ENCODE peak calls at places on chromosome 18, in ten cellular contexts. One of them, this sample, is unnamed.

GRCh38 chr18:48090021-48090420 is 159.6 kb upstream of the SMAD2 start:
- DNase-seq in stromal cell of bone marrow: no peak
- DNase-seq in pons: no peak
- DNase-seq in ELR: no peak
- DNase-seq in activated naive CD4-positive, alpha-beta T cell treated with anti-CD3 and anti-CD28 coated beads, Interleukin-2, amount 50 U/mL, for 72 hours: no peak
- DNase-seq in HEK293T: no peak
- DNase-seq in Calu3: no peak
- DNase-seq in foreskin fibroblast: no peak
- DNase-seq in GM04504: no peak
- DNase-seq in SW 1271: no peak
- DNase-seq in this sample: no peak

GRCh38 chr18:52337286-52337685 is 2.7 kb upstream of the DCC start:
- DNase-seq in stromal cell of bone marrow: no peak
- DNase-seq in pons: no peak
- DNase-seq in ELR: peak; percentile 5
- DNase-seq in activated naive CD4-positive, alpha-beta T cell treated with anti-CD3 and anti-CD28 coated beads, Interleukin-2, amount 50 U/mL, for 72 hours: no peak
- DNase-seq in HEK293T: no peak
- DNase-seq in Calu3: no peak
- DNase-seq in foreskin fibroblast: peak; percentile 83
- DNase-seq in GM04504: no peak
- DNase-seq in SW 1271: no peak
- DNase-seq in this sample: no peak

GRCh38 chr18:31281437-31281836 is 36.5 kb upstream of the DSG1 start:
- DNase-seq in stromal cell of bone marrow: no peak
- DNase-seq in pons: no peak
- DNase-seq in ELR: no peak
- DNase-seq in activated naive CD4-positive, alpha-beta T cell treated with anti-CD3 and anti-CD28 coated beads, Interleukin-2, amount 50 U/mL, for 72 hours: no peak
- DNase-seq in HEK293T: no peak
- DNase-seq in Calu3: no peak
- DNase-seq in foreskin fibroblast: no peak
- DNase-seq in GM04504: no peak
- DNase-seq in SW 1271: no peak
- DNase-seq in this sample: no peak

GRCh38 chr18:62957885-62958472 is 242.6 kb downstream of the PHLPP1 start:
- DNase-seq in stromal cell of bone marrow: peak; percentile 13
- DNase-seq in pons: no peak
- DNase-seq in ELR: peak; percentile 59
- DNase-seq in activated naive CD4-positive, alpha-beta T cell treated with anti-CD3 and anti-CD28 coated beads, Interleukin-2, amount 50 U/mL, for 72 hours: peak; percentile 63
- DNase-seq in HEK293T: no peak
- DNase-seq in Calu3: peak; percentile 75
- DNase-seq in foreskin fibroblast: no peak
- DNase-seq in GM04504: no peak
- DNase-seq in SW 1271: peak; percentile 19
- DNase-seq in this sample: no peak

GRCh38 chr18:74113711-74114110 is 33.9 kb downstream of the FBXO15 start:
- DNase-seq in stromal cell of bone marrow: no peak
- DNase-seq in pons: peak; percentile 30
- DNase-seq in ELR: no peak
- DNase-seq in activated naive CD4-positive, alpha-beta T cell treated with anti-CD3 and anti-CD28 coated beads, Interleukin-2, amount 50 U/mL, for 72 hours: no peak
- DNase-seq in HEK293T: no peak
- DNase-seq in Calu3: no peak
- DNase-seq in foreskin fibroblast: no peak
- DNase-seq in GM04504: no peak
- DNase-seq in SW 1271: no peak
- DNase-seq in this sample: no peak

GRCh38 chr18:30889582-30890301 is 152.8 kb downstream of the DSC3 start:
- DNase-seq in stromal cell of bone marrow: no peak
- DNase-seq in pons: peak; percentile 82
- DNase-seq in ELR: peak; percentile 69
- DNase-seq in activated naive CD4-positive, alpha-beta T cell treated with anti-CD3 and anti-CD28 coated beads, Interleukin-2, amount 50 U/mL, for 72 hours: no peak
- DNase-seq in HEK293T: peak; percentile 53
- DNase-seq in Calu3: peak; percentile 23
- DNase-seq in foreskin fibroblast: no peak
- DNase-seq in GM04504: no peak
- DNase-seq in SW 1271: no peak
- DNase-seq in this sample: no peak

GRCh38 chr18:32405588-32405987 is 65.1 kb downstream of the GAREM1 start:
- DNase-seq in stromal cell of bone marrow: no peak
- DNase-seq in pons: no peak
- DNase-seq in ELR: no peak
- DNase-seq in activated naive CD4-positive, alpha-beta T cell treated with anti-CD3 and anti-CD28 coated beads, Interleukin-2, amount 50 U/mL, for 72 hours: no peak
- DNase-seq in HEK293T: no peak
- DNase-seq in Calu3: no peak
- DNase-seq in foreskin fibroblast: no peak
- DNase-seq in GM04504: no peak
- DNase-seq in SW 1271: no peak
- DNase-seq in this sample: no peak

GRCh38 chr18:45357681-45358470 is 257.4 kb upstream of the SLC14A2 start:
- DNase-seq in stromal cell of bone marrow: peak; percentile 49
- DNase-seq in pons: no peak
- DNase-seq in ELR: no peak
- DNase-seq in activated naive CD4-positive, alpha-beta T cell treated with anti-CD3 and anti-CD28 coated beads, Interleukin-2, amount 50 U/mL, for 72 hours: no peak
- DNase-seq in HEK293T: no peak
- DNase-seq in Calu3: peak; percentile 27
- DNase-seq in foreskin fibroblast: no peak
- DNase-seq in GM04504: no peak
- DNase-seq in SW 1271: no peak
- DNase-seq in this sample: no peak

GRCh38 chr18:12491611-12492435 is 84.1 kb downstream of the PRELID3A start:
- DNase-seq in stromal cell of bone marrow: no peak
- DNase-seq in pons: no peak
- DNase-seq in ELR: no peak
- DNase-seq in activated naive CD4-positive, alpha-beta T cell treated with anti-CD3 and anti-CD28 coated beads, Interleukin-2, amount 50 U/mL, for 72 hours: no peak
- DNase-seq in HEK293T: no peak
- DNase-seq in Calu3: no peak
- DNase-seq in foreskin fibroblast: no peak
- DNase-seq in GM04504: no peak
- DNase-seq in SW 1271: no peak
- DNase-seq in this sample: no peak

GRCh38 chr18:47248610-47249343 is 2.7 kb downstream of the SKOR2 start:
- DNase-seq in stromal cell of bone marrow: no peak
- DNase-seq in pons: no peak
- DNase-seq in ELR: no peak
- DNase-seq in activated naive CD4-positive, alpha-beta T cell treated with anti-CD3 and anti-CD28 coated beads, Interleukin-2, amount 50 U/mL, for 72 hours: no peak
- DNase-seq in HEK293T: no peak
- DNase-seq in Calu3: no peak
- DNase-seq in foreskin fibroblast: no peak
- DNase-seq in GM04504: no peak
- DNase-seq in SW 1271: no peak
- DNase-seq in this sample: peak; percentile 24

GRCh38 chr18:3525870-3526420 is 76.0 kb downstream of the TGIF1 start:
- DNase-seq in stromal cell of bone marrow: no peak
- DNase-seq in pons: peak; percentile 81
- DNase-seq in ELR: no peak
- DNase-seq in activated naive CD4-positive, alpha-beta T cell treated with anti-CD3 and anti-CD28 coated beads, Interleukin-2, amount 50 U/mL, for 72 hours: peak; percentile 24
- DNase-seq in HEK293T: no peak
- DNase-seq in Calu3: no peak
- DNase-seq in foreskin fibroblast: no peak
- DNase-seq in GM04504: no peak
- DNase-seq in SW 1271: no peak
- DNase-seq in this sample: peak; percentile 60